ENCODE peak calls at places on chromosomes 3 and 15, in eight cellular contexts. L, G, O, E, H, B, F and P are unnamed samples.

GRCh38 chr15:98713585-98714001 is 65.3 kb downstream of the IGF1R start:
- DNase-seq in O (peak; percentile 37), F (no peak), H (no peak), E (no peak), B (no peak), L (no peak), G (peak; percentile 72), P (peak; percentile 18)

GRCh38 chr15:69595009-69595825 is 142.6 kb downstream of the RPLP1 start:
- DNase-seq in H (peak; percentile 75), O (no peak), F (peak; percentile 57), L (peak; percentile 56), G (peak; percentile 28), B (no peak), E (peak; percentile 87), P (no peak)

GRCh38 chr3:12817341-12817705 is 20.8 kb downstream of the CAND2 start:
- DNase-seq in B (no peak), E (no peak), H (no peak), F (no peak), G (no peak), O (no peak), L (no peak), P (no peak)

GRCh38 chr3:55728461-55729100 is 241.5 kb upstream of the WNT5A start:
- DNase-seq in F (no peak), E (no peak), B (no peak), H (no peak), L (no peak), G (no peak), O (no peak), P (no peak)

GRCh38 chr15:57306305-57306943 is 69.9 kb upstream of the CGNL1 start:
- DNase-seq in B (peak; percentile 81), F (peak; percentile 90), O (no peak), E (peak; percentile 94), G (peak; percentile 64), L (peak; percentile 77), H (peak; percentile 88), P (peak; percentile 87)

GRCh38 chr3:151248772-151249366 is 29.5 kb downstream of the P2RY14 start:
- DNase-seq in F (no peak), B (no peak), G (no peak), E (no peak), L (no peak), O (no peak), H (no peak), P (no peak)

GRCh38 chr3:141426404-141427034 is 58.2 kb downstream of the ZBTB38 start:
- DNase-seq in B (peak; percentile 94), L (peak; percentile 75), G (peak; percentile 80), H (peak; percentile 90), F (peak; percentile 81), E (peak; percentile 89), O (no peak), P (no peak)

GRCh38 chr3:124811441-124811840 is 75.7 kb downstream of the ITGB5 start:
- DNase-seq in B (peak; percentile 81), L (no peak), F (no peak), H (no peak), E (no peak), G (peak; percentile 91), O (no peak), P (no peak)

GRCh38 chr15:74319596-74320357 is 47.7 kb downstream of the CYP11A1 start:
- DNase-seq in B (no peak), L (no peak), O (no peak), G (no peak), H (no peak), F (no peak), E (no peak), P (no peak)

GRCh38 chr3:39927479-39927878 is 118.1 kb downstream of the MYRIP start:
- DNase-seq in G (no peak), L (no peak), B (no peak), O (no peak), F (no peak), H (no peak), E (no peak), P (no peak)

GRCh38 chr3:28240440-28240839 is 979 bp upstream of the CMC1 start:
- DNase-seq in G (no peak), O (no peak), B (no peak), L (no peak), E (no peak), H (no peak), F (no peak), P (no peak)

GRCh38 chr15:100007609-100008008 is 274.4 kb upstream of the LYSMD4 start:
- DNase-seq in H (no peak), E (no peak), G (no peak), B (no peak), O (no peak), F (no peak), L (no peak), P (no peak)

GRCh38 chr3:150515210-150515609 is 31.1 kb downstream of the SERP1 start:
- DNase-seq in G (no peak), B (peak; percentile 5), H (no peak), E (no peak), L (no peak), F (no peak), O (no peak), P (no peak)

GRCh38 chr15:72338617-72339321 is 18.8 kb upstream of the CELF6 start:
- DNase-seq in E (no peak), L (peak; percentile 42), G (peak; percentile 97), O (no peak), H (no peak), F (no peak), B (peak; percentile 97), P (no peak)

GRCh38 chr3:27279153-27279552 is 90.0 kb downstream of the NEK10 start:
- DNase-seq in E (no peak), G (peak; percentile 34), B (peak; percentile 41), O (no peak), L (peak; percentile 19), F (no peak), H (no peak), P (no peak)

GRCh38 chr3:4904801-4905695 is 74.2 kb upstream of the BHLHE40 start:
- DNase-seq in F (no peak), H (no peak), B (peak; percentile 57), O (no peak), E (no peak), G (peak; percentile 64), L (no peak), P (peak; percentile 15)

GRCh38 chr15:70375586-70375985 is 277.9 kb upstream of the TLE3 start:
- DNase-seq in F (no peak), L (no peak), O (no peak), H (no peak), B (no peak), G (no peak), E (no peak), P (no peak)

GRCh38 chr15:39281094-39281493 is 299.8 kb upstream of the THBS1 start:
- DNase-seq in B (peak; percentile 84), E (no peak), F (no peak), L (no peak), G (peak; percentile 62), O (no peak), H (no peak), P (no peak)

GRCh38 chr3:134312873-134313838 is 61.1 kb downstream of the AMOTL2 start:
- DNase-seq in O (no peak), G (peak; percentile 86), F (peak; percentile 72), L (peak; percentile 73), E (peak; percentile 88), H (peak; percentile 73), B (peak; percentile 89), P (peak; percentile 45)

GRCh38 chr15:73901126-73901810 is 25.0 kb upstream of the LOXL1 start:
- DNase-seq in O (no peak), L (no peak), B (no peak), H (no peak), G (no peak), E (no peak), F (peak; percentile 12), P (no peak)

GRCh38 chr15:80475572-80475971 is 71.4 kb downstream of the ARNT2 start:
- DNase-seq in G (no peak), L (no peak), H (no peak), O (no peak), B (no peak), F (no peak), E (no peak), P (no peak)
- TF ChIP-seq CTCF in G (peak; percentile 45), L (no peak), H (no peak), O (no peak), B (peak; percentile 14), F (no peak), E (no peak), P (peak; percentile 18)

DNA sequence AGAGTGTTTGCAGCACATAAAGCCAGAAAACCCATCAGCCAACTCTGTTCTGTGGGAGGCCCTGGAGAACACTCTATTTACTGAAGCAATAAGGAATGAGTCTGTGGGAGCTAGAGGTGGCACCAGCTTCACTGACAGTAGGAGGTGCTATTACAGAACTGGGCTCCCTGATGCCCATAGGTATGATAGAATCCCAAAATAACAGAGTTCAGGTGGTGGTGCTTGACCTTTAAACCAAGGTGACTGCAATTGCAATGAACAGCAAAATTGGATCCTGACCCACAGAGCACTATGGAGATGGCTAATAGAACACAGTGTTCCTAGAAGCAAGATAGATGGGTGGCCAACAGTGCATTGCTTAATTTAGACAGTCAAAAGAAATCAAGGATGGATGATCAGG is 95.4 kb upstream of the RNU6-1 start:
- DNase-seq in B (no peak), G (no peak), H (no peak), L (no peak), E (no peak), O (no peak), F (no peak), P (no peak)
- TF ChIP-seq CTCF in B (no peak), G (no peak), H (no peak), L (no peak), E (no peak), O (no peak), F (no peak), P (no peak)

GRCh38 chr3:98777801-98778220 is 14.7 kb downstream of the ST3GAL6 start:
- DNase-seq in O (no peak), E (no peak), H (no peak), G (peak; percentile 73), F (no peak), L (no peak), B (peak; percentile 86), P (no peak)
- TF ChIP-seq CTCF in O (no peak), E (no peak), H (no peak), G (peak; percentile 28), F (no peak), L (no peak), B (peak; percentile 33), P (peak; percentile 16)

DNA sequence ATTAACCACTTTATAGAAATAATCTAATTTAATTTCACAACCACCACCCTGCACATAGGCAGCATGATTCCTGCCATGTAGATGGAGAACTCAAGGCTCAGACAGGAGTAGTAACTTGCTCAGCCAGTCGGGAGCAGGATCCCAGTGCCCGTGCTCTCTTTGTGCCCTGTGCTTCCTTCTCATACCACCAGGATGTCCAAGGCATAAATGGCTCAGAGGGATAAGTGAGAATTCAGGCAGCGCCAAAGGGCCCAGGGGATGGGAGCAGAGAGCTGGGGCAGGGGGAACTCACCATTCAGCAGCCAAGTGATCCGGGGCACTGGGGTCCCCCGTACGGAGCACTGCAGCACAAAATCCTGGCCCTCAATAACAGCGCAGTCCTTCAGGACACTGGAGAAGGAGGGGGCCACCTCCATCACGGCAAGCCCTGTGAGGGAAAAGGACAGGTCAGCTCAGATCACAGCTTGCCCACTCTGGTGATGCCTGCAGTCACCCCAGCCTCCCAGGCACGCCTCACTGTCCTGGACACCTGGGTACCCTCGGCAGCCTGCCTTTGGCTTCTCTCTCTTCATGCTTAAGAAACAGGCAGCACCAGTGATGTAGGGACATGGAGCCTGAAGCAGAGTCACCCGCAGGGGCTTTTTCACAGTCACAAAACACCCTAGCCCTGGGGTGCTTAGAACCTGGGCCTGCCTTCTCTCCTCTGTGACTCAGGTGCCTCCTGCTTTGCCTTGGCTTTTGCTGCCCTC is 141.0 kb upstream of the HACD2 start:
- DNase-seq in L (peak; percentile 34), H (no peak), E (no peak), F (no peak), B (no peak), O (no peak), G (no peak), P (no peak)
- TF ChIP-seq CTCF in L (no peak), H (no peak), E (no peak), F (no peak), B (no peak), O (no peak), G (no peak), P (no peak)